ENCODE peak calls at places on chromosomes 12 and 14, in four cellular contexts. S is stomach, U is right lobe of liver, G is left ventricle myocardium inferior. J is an unnamed sample.
A peak's percentile ranks its signal among the peaks of the same experiment; 100 is the strongest.

GRCh38 chr12:99976762-99977161 is 8.0 kb downstream of the ANKS1B start:
- DNase-seq in S (no peak), U (no peak), G (no peak), J (no peak)

GRCh38 chr12:128165387-128165786 is 101.6 kb upstream of the TMEM132C start:
- DNase-seq in S (no peak), U (no peak), G (no peak), J (no peak)

GRCh38 chr12:76346798-76347420 is 1.3 kb downstream of the BBS10 start:
- DNase-seq in S (no peak), U (no peak), G (no peak), J (no peak)

GRCh38 chr12:26264215-26264838 is 69.0 kb downstream of the SSPN start:
- DNase-seq in S (no peak), U (no peak), G (no peak), J (no peak)

GRCh38 chr14:76834296-76834695 is 8.1 kb downstream of the LRRC74A start:
- DNase-seq in S (no peak), U (no peak), G (no peak), J (no peak)

GRCh38 chr12:121792607-121793500 is 634 bp downstream of the RHOF start:
- DNase-seq in S (peak; percentile 58), U (peak; percentile 73), G (peak; percentile 54), J (peak; percentile 16)

GRCh38 chr12:1810201-1810930 is 10.0 kb upstream of the LRTM2 start:
- DNase-seq in S (no peak), U (peak; percentile 17), G (peak; percentile 3), J (no peak)

GRCh38 chr14:63563370-63564026 is 20.3 kb upstream of the PPP2R5E start:
- DNase-seq in S (no peak), U (no peak), G (no peak), J (peak; percentile 46)

GRCh38 chr12:4202482-4202881 is 71.1 kb upstream of the CCND2 start:
- DNase-seq in S (no peak), U (no peak), G (no peak), J (no peak)

GRCh38 chr14:69263771-69264170 is 3.8 kb downstream of the GALNT16 start:
- DNase-seq in S (no peak), U (no peak), G (peak; percentile 46), J (no peak)

GRCh38 chr12:52313926-52314325 is 7.3 kb downstream of the KRT83 start:
- DNase-seq in S (no peak), U (no peak), G (no peak), J (no peak)

GRCh38 chr12:31322651-31323248 is 3.2 kb downstream of the SINHCAF start:
- DNase-seq in S (no peak), U (no peak), G (no peak), J (no peak)
- H3K4me3 ChIP-seq in S (peak overlapping the region; percentile 80), U (no peak overlapping the region), G (peak overlapping the region; percentile 88), J (peak overlapping the region; percentile 99)

DNA sequence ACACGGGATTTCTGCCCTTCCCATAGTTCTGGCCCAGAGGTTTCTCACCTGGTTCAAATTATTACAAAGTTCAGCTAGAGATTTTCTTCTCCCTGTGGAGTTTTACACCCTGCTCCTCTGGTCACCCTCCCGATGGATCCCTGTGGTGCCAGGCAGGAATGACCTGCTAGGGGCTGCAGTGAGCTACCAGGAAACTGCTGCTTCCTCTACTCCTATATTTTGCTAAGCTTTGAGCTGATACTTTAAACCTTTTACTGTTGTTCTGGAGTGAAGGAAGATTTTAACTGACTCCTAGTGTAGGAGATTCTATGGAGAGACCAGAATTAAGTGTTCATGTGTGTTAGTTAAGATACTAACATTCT is 30.4 kb upstream of the LRIG3 start:
- DNase-seq in S (no peak), U (no peak), G (no peak), J (no peak)
- H3K4me1 ChIP-seq in S (no peaks in the 10 kb centered on the region), U (no peaks in the 10 kb centered on the region), G (no peaks in the 10 kb centered on the region), J (no peaks in the 10 kb centered on the region)

GRCh38 chr14:101559250-101559623 is 2.1 kb upstream of the DIO3 start:
- DNase-seq in S (no peak), U (no peak), G (no peak), J (no peak)
- H3K27me3 ChIP-seq in S (peaks cover 92% of the 10 kb centered on the region), U (peaks cover 9% of the 10 kb centered on the region), G (peaks cover 89% of the 10 kb centered on the region), J (peaks cover 61% of the 10 kb centered on the region)

DNA sequence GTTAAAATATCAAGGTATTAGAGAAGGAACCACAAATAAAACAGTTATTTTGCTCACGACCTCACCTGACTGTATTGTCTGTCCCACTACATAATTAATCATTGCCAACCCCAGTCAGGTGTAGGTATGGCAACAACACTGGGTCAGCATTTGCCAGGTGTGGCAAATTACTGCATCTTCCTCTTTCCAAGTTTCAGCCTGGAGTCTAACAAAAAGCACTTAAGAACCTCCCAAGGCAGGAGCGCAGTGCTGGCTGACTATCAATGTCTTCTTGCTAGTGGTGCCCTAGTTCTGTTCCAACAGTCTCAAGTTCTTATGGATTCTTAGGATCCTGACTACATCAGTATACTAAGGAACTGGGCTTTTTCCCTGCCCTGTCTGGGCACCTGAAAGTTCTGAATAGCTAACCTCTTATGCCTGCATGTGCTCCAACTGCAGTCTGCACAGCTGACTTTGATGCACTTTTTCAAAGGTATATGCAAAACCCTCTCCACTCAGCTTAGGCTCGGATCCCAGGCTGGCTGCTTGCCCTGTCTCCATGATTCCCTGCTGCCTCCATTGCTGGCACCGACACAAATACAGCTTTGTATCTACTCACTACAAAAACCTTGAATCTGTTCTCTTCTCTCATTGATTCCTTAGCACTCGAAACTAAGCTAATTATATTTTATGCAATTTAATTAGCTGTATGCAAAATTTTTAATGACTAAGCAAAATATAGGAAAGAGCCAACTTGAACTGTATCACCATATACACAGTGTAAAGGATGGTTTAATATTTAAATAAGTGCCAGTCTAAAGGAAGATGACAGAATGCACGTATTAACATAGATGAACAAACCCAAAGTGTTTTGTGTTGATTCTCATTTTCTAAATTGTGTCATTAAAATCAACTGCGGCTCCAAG is 113.2 kb downstream of the PRKD1 start:
- DNase-seq in S (peak; percentile 79), U (no peak), G (peak; percentile 74), J (no peak)
- H3K4me3 ChIP-seq in S (no peak overlapping the region), U (no peak overlapping the region), G (no peak overlapping the region), J (no peak overlapping the region)